ENCODE peak calls at places on chromosomes 5 and 9, in eight cellular contexts. L is GF-D8; G is stimulated activated CD8-positive, alpha-beta memory T cell treated with anti-CD3 and anti-CD28 coated beads, Interleukin-4, amount 100 ng/mL, for 1 hour; V is COLO829; W is WERI-Rb-1; Q is HT1080; C is left colon; Z is tibial nerve. E is an unnamed sample.

GRCh38 chr9:36092509-36093215 is 43.9 kb upstream of the GLIPR2 start:
- DNase-seq in V (no peak), W (no peak), Z (no peak), L (no peak), Q (no peak), G (no peak), C (peak), E (no peak)

GRCh38 chr9:21789541-21790037 is 12.8 kb upstream of the MTAP start:
- DNase-seq in Z (peak), W (peak), G (no peak), C (peak), V (peak), Q (peak), L (peak), E (peak)

GRCh38 chr5:138725153-138725884 is 27.9 kb upstream of the CTNNA1 start:
- DNase-seq in Z (peak), C (peak), V (peak), Q (peak), G (no peak), L (peak), W (peak), E (peak)

GRCh38 chr5:55868846-55869245 is 17.7 kb downstream of the IL31RA start:
- DNase-seq in L (no peak), W (no peak), C (no peak), Q (peak), G (no peak), Z (no peak), V (peak), E (no peak)

GRCh38 chr5:92800360-92800759 is 780.7 kb downstream of the NR2F1-AS1 start:
- DNase-seq in G (no peak), Q (no peak), W (no peak), C (no peak), V (no peak), L (no peak), Z (no peak), E (no peak)

GRCh38 chr5:61969761-61970160 is 336.2 kb upstream of the KIF2A start:
- DNase-seq in C (no peak), G (no peak), Z (no peak), W (no peak), V (no peak), L (no peak), Q (peak), E (no peak)

GRCh38 chr9:130351343-130351742 is 85.8 kb downstream of the HMCN2 start:
- DNase-seq in Q (no peak), L (no peak), W (no peak), V (no peak), C (no peak), G (no peak), Z (no peak), E (no peak)

GRCh38 chr5:136249678-136250266 is 56.8 kb upstream of the SMIM32 start:
- DNase-seq in V (peak), Q (peak), L (no peak), G (no peak), C (peak), W (peak), Z (peak), E (peak)

GRCh38 chr9:78695521-78695920 is 398.6 kb downstream of the PSAT1 start:
- DNase-seq in G (no peak), Q (no peak), Z (no peak), W (no peak), V (no peak), L (peak), C (no peak), E (no peak)

GRCh38 chr9:89387970-89388867 is 69.9 kb downstream of the SECISBP2 start:
- DNase-seq in V (no peak), Q (no peak), L (peak), G (no peak), C (no peak), Z (peak), W (no peak), E (peak)

GRCh38 chr5:44626846-44627245 is 181.9 kb upstream of the MRPS30 start:
- DNase-seq in L (no peak), C (no peak), Q (no peak), G (no peak), V (no peak), W (no peak), Z (no peak), E (no peak)

GRCh38 chr9:124444166-124444565 is 6.1 kb upstream of the ADGRD2 start:
- DNase-seq in G (no peak), W (no peak), C (no peak), V (no peak), L (no peak), Z (no peak), Q (no peak), E (no peak)

GRCh38 chr9:132994410-132995120 is 16.1 kb downstream of the GFI1B start:
- DNase-seq in W (no peak), C (no peak), L (peak), G (no peak), Z (no peak), Q (peak), V (no peak), E (peak)

GRCh38 chr9:94168203-94169000 is 84.1 kb downstream of the PTPDC1 start:
- DNase-seq in C (no peak), G (no peak), Z (no peak), W (no peak), L (no peak), V (no peak), Q (no peak), E (no peak)

E was measured in mucosa of gallbladder.